ENCODE peak calls at places on chromosomes 3 and 15, in six cellular contexts. C is AG04450, A is IMR-90, S is right lobe of liver, U is psoas muscle, W is endodermal cell. I is an unnamed sample.

GRCh38 chr3:123292321-123293310 is 90.9 kb downstream of the SEC22A start:
- DNase-seq in U (peak; percentile 44), S (peak; percentile 39), A (no peak), W (peak; percentile 80), C (no peak), I (peak; percentile 74)

GRCh38 chr15:70707901-70708300 is 55.5 kb downstream of the UACA start:
- DNase-seq in A (no peak), C (no peak), U (no peak), S (no peak), W (no peak), I (no peak)

GRCh38 chr3:27589795-27590194 is 105.6 kb upstream of the SLC4A7 start:
- DNase-seq in C (no peak), S (no peak), A (peak; percentile 65), U (no peak), W (no peak), I (peak; percentile 76)

GRCh38 chr3:120093119-120093922 is 926 bp downstream of the GSK3B start:
- DNase-seq in A (peak; percentile 85), W (no peak), C (peak; percentile 64), U (no peak), S (no peak), I (peak; percentile 5)

GRCh38 chr3:33372218-33373081 is 67.8 kb downstream of the UBP1 start:
- DNase-seq in S (no peak), A (peak; percentile 73), U (no peak), C (no peak), W (peak; percentile 69), I (no peak)

GRCh38 chr3:24244491-24244890 is 250.2 kb downstream of the THRB start:
- DNase-seq in A (no peak), W (no peak), S (no peak), C (no peak), U (no peak), I (no peak)

GRCh38 chr3:170154569-170155143 is 26.9 kb downstream of the PHC3 start:
- DNase-seq in W (no peak), U (no peak), C (no peak), A (no peak), S (no peak), I (peak; percentile 66)

GRCh38 chr3:37554364-37554763 is 307.3 kb upstream of the CTDSPL start:
- DNase-seq in C (no peak), W (peak; percentile 91), A (no peak), U (no peak), S (no peak), I (no peak)

GRCh38 chr3:24519368-24520100 is 24.9 kb upstream of the THRB start:
- DNase-seq in U (no peak), S (no peak), C (no peak), A (no peak), W (peak; percentile 69), I (peak; percentile 82)

GRCh38 chr3:12508316-12508715 is 24.0 kb downstream of the TSEN2 start:
- DNase-seq in A (peak; percentile 100), U (no peak), W (peak; percentile 81), S (no peak), C (peak; percentile 98), I (peak; percentile 93)

GRCh38 chr15:86317379-86317745 is 237.7 kb downstream of the AGBL1 start:
- DNase-seq in A (no peak), W (no peak), U (no peak), S (no peak), C (no peak), I (no peak)

GRCh38 chr3:30516238-30516637 is 90.2 kb upstream of the TGFBR2 start:
- DNase-seq in A (peak; percentile 43), C (no peak), U (no peak), S (no peak), W (no peak), I (peak; percentile 56)

GRCh38 chr3:184985586-184985985 is 167.3 kb downstream of the C3orf70 start:
- DNase-seq in U (no peak), A (no peak), C (no peak), W (no peak), S (no peak), I (no peak)

GRCh38 chr15:81820236-81820635 is 225.6 kb downstream of the MEX3B start:
- DNase-seq in S (no peak), C (peak; percentile 15), W (no peak), U (no peak), A (peak; percentile 66), I (peak; percentile 66)

GRCh38 chr3:113441051-113441770 is at the start of gene CFAP44:
- DNase-seq in C (peak; percentile 7), U (peak; percentile 77), W (peak; percentile 95), A (peak; percentile 52), S (peak; percentile 91), I (peak; percentile 93)

GRCh38 chr3:194690501-194691372 is 5.1 kb downstream of the FAM43A start:
- DNase-seq in C (no peak), U (no peak), S (no peak), W (no peak), A (peak; percentile 59), I (peak; percentile 53)

GRCh38 chr3:108389361-108389760 is 93.0 kb downstream of the HHLA2 start:
- DNase-seq in C (no peak), A (no peak), U (no peak), S (no peak), W (no peak), I (no peak)

GRCh38 chr3:73121684-73122331 is 60.3 kb downstream of the EBLN2 start:
- DNase-seq in A (no peak), U (no peak), C (no peak), W (no peak), S (no peak), I (no peak)

GRCh38 chr3:65537109-65537508 is 501.6 kb downstream of the MAGI1 start:
- DNase-seq in C (no peak), W (no peak), S (no peak), U (no peak), A (no peak), I (no peak)

GRCh38 chr3:106251160-106251892 is 382.5 kb upstream of the CBLB start:
- DNase-seq in U (no peak), C (no peak), W (no peak), S (no peak), A (no peak), I (peak; percentile 42)

GRCh38 chr3:58495101-58495500 is 3.2 kb downstream of the KCTD6 start:
- DNase-seq in C (no peak), A (peak; percentile 30), W (no peak), U (no peak), S (no peak), I (peak; percentile 84)
- H3K27ac ChIP-seq in C (no peak overlapping the region), A (no peak overlapping the region), W (no peak overlapping the region), U (no peak overlapping the region), S (no peak overlapping the region), I (no peak overlapping the region)

DNA sequence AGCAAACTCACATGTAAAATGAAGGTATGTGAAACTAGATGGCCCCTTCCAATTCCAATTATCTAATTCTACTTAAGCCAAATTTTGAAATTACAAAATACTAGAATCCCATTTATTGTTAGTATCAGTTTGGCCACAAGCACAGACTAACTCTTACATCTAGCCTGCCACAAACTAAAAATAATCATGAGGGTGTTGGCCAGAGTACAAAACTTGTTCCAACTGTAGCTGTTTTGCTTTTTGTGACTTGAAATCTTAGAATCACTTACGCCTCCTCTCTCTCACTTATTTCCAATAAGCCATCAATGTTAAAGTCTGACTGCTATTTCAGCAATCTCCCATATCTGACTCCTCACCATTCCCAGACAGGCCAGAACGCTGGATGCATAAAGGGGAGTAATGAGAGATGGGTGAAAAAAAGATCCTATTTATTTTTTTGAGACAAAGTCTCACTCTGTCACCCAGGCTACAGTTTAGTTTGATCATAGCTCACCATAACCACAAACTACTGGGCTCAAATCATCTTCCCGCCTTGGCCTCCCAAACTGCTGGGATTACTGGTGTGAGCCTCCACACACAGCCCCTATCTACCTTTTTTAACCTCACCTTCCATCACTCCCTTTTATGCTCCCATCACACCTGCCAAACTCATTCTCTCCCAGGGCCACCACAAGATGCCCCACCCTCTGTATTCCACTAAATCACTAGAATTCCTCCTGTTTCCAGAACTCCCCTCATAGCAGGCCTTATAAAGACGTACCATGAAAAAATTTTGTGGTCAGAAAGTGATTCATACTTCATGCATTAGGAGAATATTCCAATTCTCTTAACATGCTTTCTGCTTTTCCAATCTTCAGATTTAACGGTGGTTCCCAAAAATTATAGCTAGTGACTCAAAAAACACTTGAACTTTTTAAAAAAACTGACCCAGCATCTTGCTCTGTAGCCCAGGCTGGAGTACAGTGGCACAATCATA is 36.5 kb downstream of the ATOSA start:
- DNase-seq in U (no peak), W (no peak), S (no peak), A (peak; percentile 83), C (peak; percentile 27), I (peak; percentile 43)
- H3K27me3 ChIP-seq in U (no peaks in the 10 kb centered on the region), W (no peaks in the 10 kb centered on the region), S (no peaks in the 10 kb centered on the region), A (no peaks in the 10 kb centered on the region), C (no peaks in the 10 kb centered on the region), I (no peaks in the 10 kb centered on the region)

GRCh38 chr3:49529567-49529966 is 24.7 kb upstream of the BSN start:
- DNase-seq in S (no peak), A (no peak), U (no peak), W (no peak), C (no peak), I (no peak)
- H3K27ac ChIP-seq in S (no peak overlapping the region), A (no peak overlapping the region), U (peak overlapping the region; percentile 44), W (no peak overlapping the region), C (no peak overlapping the region), I (no peak overlapping the region)

GRCh38 chr3:46552538-46552937 is 13.6 kb downstream of the LRRC2 start:
- DNase-seq in S (no peak), A (no peak), U (no peak), W (no peak), C (no peak), I (no peak)
- H3K27me3 ChIP-seq in S (no peaks in the 10 kb centered on the region), A (no peaks in the 10 kb centered on the region), U (no peaks in the 10 kb centered on the region), W (no peaks in the 10 kb centered on the region), C (no peaks in the 10 kb centered on the region), I (no peaks in the 10 kb centered on the region)

GRCh38 chr3:129123314-129124060 is 1.9 kb upstream of the RAB43 start:
- DNase-seq in C (no peak), S (no peak), A (peak; percentile 50), U (no peak), W (peak; percentile 46), I (peak; percentile 83)
- H3K27ac ChIP-seq in C (no peak overlapping the region), S (no peak overlapping the region), A (peak overlapping the region; percentile 55), U (peak overlapping the region; percentile 2), W (no peak overlapping the region), I (no peak overlapping the region)

GRCh38 chr15:74188216-74188615 is 14.4 kb downstream of the STRA6 start:
- DNase-seq in C (no peak), S (no peak), A (no peak), U (peak; percentile 26), W (no peak), I (peak; percentile 48)
- H3K27me3 ChIP-seq in C (no peaks in the 10 kb centered on the region), S (no peaks in the 10 kb centered on the region), A (peaks cover 19% of the 10 kb centered on the region), U (no peaks in the 10 kb centered on the region), W (no peaks in the 10 kb centered on the region), I (no peaks in the 10 kb centered on the region)

GRCh38 chr3:78201066-78201465 is 1161.2 kb downstream of the ROBO2 start:
- DNase-seq in S (no peak), U (no peak), A (no peak), C (no peak), W (no peak), I (no peak)

GRCh38 chr3:78204977-78205376 is 1165.1 kb downstream of the ROBO2 start:
- DNase-seq in C (peak; percentile 10), A (peak; percentile 67), S (no peak), U (no peak), W (peak; percentile 52), I (no peak)
- H3K27ac ChIP-seq in C (no peak overlapping the region), A (no peak overlapping the region), S (no peak overlapping the region), U (no peak overlapping the region), W (no peak overlapping the region), I (no peak overlapping the region)